ENCODE peak calls at places on chromosomes 11 and 22, in four cellular contexts. M is CD8-positive, alpha-beta memory T cell; U is GM23248; O is HAP-1. K is an unnamed sample. For H3K27me3 and H3K4me1, the result is how much of the 10 kb centered on the place peaks cover.

GRCh38 chr11:89442801-89443200 is 48.4 kb downstream of the NOX4 start:
- DNase-seq in M (no peak), U (no peak), O (no peak), K (no peak)

GRCh38 chr22:31474743-31475142 is 14.9 kb downstream of the EIF4ENIF1 start:
- DNase-seq in M (no peak), U (peak), O (no peak), K (no peak)

GRCh38 chr11:113045146-113045545 is 83.9 kb downstream of the NCAM1 start:
- DNase-seq in U (no peak), M (no peak), O (no peak), K (no peak)

GRCh38 chr22:23386822-23387580 is 193.1 kb downstream of the IGLL1 start:
- DNase-seq in M (no peak), O (no peak), U (no peak), K (no peak)

GRCh38 chr22:48424201-48424627 is 1403.5 kb downstream of the BRD1 start:
- DNase-seq in U (no peak), O (no peak), M (no peak), K (no peak)

GRCh38 chr11:86524603-86525352 is 147.6 kb downstream of the ME3 start:
- DNase-seq in O (no peak), U (peak), M (no peak), K (no peak)

GRCh38 chr11:120197254-120197891 is 13.5 kb upstream of the OAF start:
- DNase-seq in U (peak), O (no peak), M (no peak), K (no peak)

GRCh38 chr11:121356357-121356756 is 63.8 kb downstream of the SC5D start:
- DNase-seq in O (no peak), U (no peak), M (no peak), K (no peak)

GRCh38 chr11:40104941-40105550 is 1354.4 kb downstream of the LRRC4C start:
- DNase-seq in U (no peak), O (no peak), M (no peak), K (no peak)

GRCh38 chr22:30882181-30882771 is 86.3 kb downstream of the MORC2 start:
- DNase-seq in U (no peak), O (no peak), M (no peak), K (no peak)

GRCh38 chr11:78828582-78829520 is 254.2 kb upstream of the NARS2 start:
- DNase-seq in U (no peak), M (no peak), O (no peak), K (no peak)

GRCh38 chr22:42747701-42748513 is 27.2 kb upstream of the A4GALT start:
- DNase-seq in M (no peak), U (peak), O (no peak), K (no peak)

DNA sequence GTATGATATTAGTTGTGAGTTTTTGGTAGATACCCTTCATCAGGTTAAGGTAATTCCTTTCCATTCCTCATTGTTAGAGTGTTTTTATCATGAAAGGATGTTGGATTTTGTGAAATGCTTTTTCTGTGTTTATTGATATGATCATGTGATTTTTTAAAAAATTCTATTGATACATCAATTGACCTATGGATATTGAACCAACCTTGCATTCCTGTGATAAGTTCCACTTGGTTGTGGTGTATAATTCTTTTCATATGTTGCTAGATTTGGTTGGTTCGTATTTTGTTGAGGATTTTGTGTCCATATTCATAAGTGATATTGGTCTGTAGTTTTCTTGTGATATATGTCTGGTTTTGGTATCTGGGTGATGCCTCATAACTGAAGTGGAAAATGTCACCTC is 6.7 kb downstream of the ANKRD13D start:
- DNase-seq in M (no peak), O (no peak), U (peak), K (no peak)
- H3K4me3 ChIP-seq in M (no peak), O (no peak), U (no peak), K (no peak)

GRCh38 chr11:1544536-1544935 is 27.5 kb downstream of the DUSP8 start:
- DNase-seq in M (no peak), O (no peak), U (no peak), K (no peak)

GRCh38 chr11:1546077-1546535 is 26.0 kb downstream of the DUSP8 start:
- DNase-seq in U (no peak), O (no peak), M (no peak), K (no peak)

GRCh38 chr11:1546536-1547466 is 25.3 kb downstream of the DUSP8 start:
- DNase-seq in U (peak), M (peak), O (peak), K (peak)

GRCh38 chr11:1543606-1544263 is 28.3 kb downstream of the DUSP8 start:
- DNase-seq in O (no peak), M (no peak), U (no peak), K (no peak)

DNA sequence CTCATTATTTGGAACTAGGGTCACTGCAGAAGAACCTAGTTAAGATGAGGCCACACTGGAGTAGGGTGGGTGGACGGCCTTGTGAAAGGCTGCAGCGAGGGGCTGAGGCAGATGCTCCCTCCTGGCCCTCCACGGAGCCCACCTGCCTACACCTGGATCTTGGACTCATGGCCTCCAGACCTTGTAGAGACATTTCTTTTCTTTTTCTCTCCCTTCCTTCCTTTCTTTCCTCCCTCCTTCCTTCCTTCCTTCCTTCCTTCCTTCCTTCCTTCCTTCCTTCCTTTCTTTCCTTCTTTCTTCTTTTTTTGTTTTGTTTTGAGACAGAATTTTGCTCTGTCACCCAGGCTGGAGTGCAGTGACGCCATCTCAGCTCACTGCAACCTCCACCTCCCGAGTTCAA is 26.6 kb downstream of the DUSP8 start:
- DNase-seq in U (no peak), M (no peak), O (no peak), K (no peak)
- H3K27me3 ChIP-seq in U (under half), M (under half), O (under half), K (under half)

GRCh38 chr11:125272092-125272491 is 107.5 kb downstream of the PKNOX2 start:
- DNase-seq in M (no peak), O (no peak), U (peak), K (no peak)
- H3K4me1 ChIP-seq in M (under half), O (under half), U (under half), K (under half)

GRCh38 chr11:83073248-83073647 is 1.6 kb upstream of the RAB30 start:
- DNase-seq in M (no peak), U (no peak), O (no peak), K (no peak)
- H3K4me3 ChIP-seq in M (peak), U (peak), O (peak), K (no peak)

DNA sequence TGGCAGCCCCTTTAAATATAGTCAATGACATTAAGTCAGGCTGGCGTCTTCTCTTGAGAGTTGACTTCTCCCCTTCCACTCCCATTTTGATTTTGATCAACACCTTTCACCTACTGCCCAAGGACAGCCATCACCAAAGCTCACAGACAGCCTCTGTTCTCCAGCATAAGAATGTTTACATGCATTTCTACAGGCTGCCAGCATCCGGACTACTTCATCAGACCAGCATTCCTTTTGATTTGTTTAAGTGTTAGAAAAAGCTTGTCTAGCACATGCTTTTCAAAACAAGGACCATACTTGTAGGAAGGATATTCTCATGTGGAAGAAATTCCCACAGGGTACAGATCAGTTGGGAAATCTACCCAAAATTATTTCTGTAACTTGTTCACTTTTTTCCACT is 6.2 kb upstream of the KCNA4 start:
- DNase-seq in U (no peak), O (no peak), M (no peak), K (no peak)
- H3K27me3 ChIP-seq in U (under half), O (under half), M (under half), K (under half)

GRCh38 chr11:33700425-33701271 is at the start of gene C11orf91:
- DNase-seq in M (peak), U (peak), O (peak), K (peak)

GRCh38 chr11:33703771-33704170 is 3.1 kb upstream of the C11orf91 start:
- DNase-seq in U (peak), M (no peak), O (no peak), K (no peak)

GRCh38 chr11:33701302-33701701 is 676 bp upstream of the C11orf91 start:
- DNase-seq in O (no peak), M (no peak), U (peak), K (no peak)

GRCh38 chr11:33703234-33703633 is 2.6 kb upstream of the C11orf91 start:
- DNase-seq in U (no peak), O (no peak), M (no peak), K (no peak)

DNA sequence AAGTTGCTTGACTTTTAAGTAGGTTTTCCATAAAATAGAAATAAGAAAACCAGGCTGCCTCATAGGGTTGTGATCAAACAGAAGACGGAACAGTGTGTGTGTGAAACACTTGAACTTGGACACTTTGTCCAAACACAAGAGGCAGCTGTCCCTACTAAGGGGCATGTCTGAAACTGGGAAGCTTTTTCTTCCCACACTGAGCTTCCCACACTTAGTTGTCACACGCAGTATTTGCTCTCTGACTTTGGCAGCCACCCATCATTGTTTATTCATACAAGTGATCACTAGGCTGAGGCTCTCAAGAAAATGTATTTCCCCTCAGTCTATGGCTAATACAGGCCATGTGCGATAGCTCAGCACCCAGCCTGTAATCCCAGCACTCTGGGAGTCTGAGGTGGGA is 1.2 kb upstream of the C11orf91 start:
- DNase-seq in O (no peak), M (no peak), U (peak), K (no peak)
- H3K4me1 ChIP-seq in O (under half), M (under half), U (half or more), K (under half)

GRCh38 chr11:73272680-73273038 is 521 bp downstream of the P2RY6 start:
- DNase-seq in O (no peak), M (no peak), U (no peak), K (no peak)

GRCh38 chr11:73271936-73272679 is at the start of gene P2RY6:
- DNase-seq in O (no peak), M (no peak), U (peak), K (no peak)

GRCh38 chr11:73270089-73270854 is 1.9 kb upstream of the P2RY6 start:
- DNase-seq in O (no peak), U (no peak), M (no peak), K (no peak)

GRCh38 chr11:73269353-73270088 is 2.6 kb upstream of the P2RY6 start:
- DNase-seq in M (no peak), U (no peak), O (no peak), K (no peak)

DNA sequence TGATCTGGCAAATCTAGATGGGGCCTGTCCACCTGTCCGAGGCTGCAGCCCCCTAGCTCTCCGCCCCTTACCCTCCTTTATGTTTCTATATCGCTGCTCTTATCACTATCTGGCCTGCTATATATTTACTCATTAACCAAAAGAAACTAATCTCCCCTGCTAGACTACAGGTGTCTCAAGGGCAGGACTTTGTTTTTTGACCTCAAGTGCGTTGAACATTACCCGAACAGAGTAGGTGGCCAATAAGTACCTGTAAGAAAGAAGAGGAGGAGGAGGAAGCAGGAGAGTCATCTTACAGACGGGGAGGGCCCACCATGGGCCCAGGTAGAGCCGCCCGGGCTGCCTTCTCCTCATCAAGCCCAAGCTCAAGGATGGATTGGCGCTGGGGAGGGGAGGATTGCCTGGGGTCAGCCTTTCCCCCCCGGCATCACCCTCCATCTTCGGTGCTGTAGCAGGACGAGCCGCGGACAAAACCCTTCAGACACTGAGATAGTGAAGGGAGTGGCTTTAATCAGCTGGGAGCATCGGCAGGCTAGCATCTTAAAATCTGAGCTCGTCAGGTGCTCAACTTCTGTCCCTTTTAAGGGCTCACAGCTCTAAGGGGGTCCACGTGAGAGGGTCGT is 1.2 kb upstream of the P2RY6 start:
- DNase-seq in M (no peak), O (no peak), U (no peak), K (no peak)
- H3K4me3 ChIP-seq in M (no peak), O (no peak), U (no peak), K (no peak)

GRCh38 chr11:69697489-69697843 is 6.4 kb downstream of the FGF19 start:
- DNase-seq in M (no peak), U (no peak), O (no peak), K (no peak)
- H3K27me3 ChIP-seq in M (under half), U (half or more), O (under half), K (under half)

GRCh38 chr22:29629382-29630179 is 26.1 kb downstream of the NF2 start:
- DNase-seq in O (no peak), U (no peak), M (no peak), K (no peak)

GRCh38 chr22:29632672-29633071 is 29.2 kb downstream of the NF2 start:
- DNase-seq in O (no peak), U (peak), M (no peak), K (no peak)

GRCh38 chr22:29631725-29632124 is 28.3 kb downstream of the NF2 start:
- DNase-seq in O (no peak), U (no peak), M (no peak), K (no peak)

GRCh38 chr22:29630180-29630498 is 26.7 kb downstream of the NF2 start:
- DNase-seq in U (no peak), M (no peak), O (no peak), K (no peak)

DNA sequence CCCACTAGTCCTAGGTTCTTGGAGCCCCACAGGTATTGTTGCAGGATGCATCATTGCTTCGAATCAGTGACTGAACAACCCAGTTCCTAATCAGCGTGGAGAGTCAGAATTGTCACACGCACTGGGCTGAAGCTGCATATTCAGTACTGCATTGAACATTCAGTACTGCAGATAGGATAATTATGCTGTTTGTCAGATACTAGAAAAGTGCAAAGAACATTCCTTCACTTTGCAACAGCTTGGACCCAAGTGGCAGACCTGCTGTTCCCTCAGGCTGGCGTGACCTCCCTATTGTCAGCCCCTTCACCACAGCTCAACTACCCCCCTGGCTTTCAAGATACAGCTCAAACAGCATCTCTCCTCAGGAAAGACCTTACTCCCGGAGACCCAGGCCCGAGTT is 27.6 kb downstream of the NF2 start:
- DNase-seq in U (no peak), O (no peak), M (no peak), K (no peak)
- H3K4me1 ChIP-seq in U (under half), O (under half), M (under half), K (under half)